ENCODE peak calls at places on chromosomes 12 and 14, in eight cellular contexts. H, A, S, E, V, D, X and I are unnamed samples.
A peak's percentile ranks its signal among the peaks of the same experiment; 100 is the strongest.

GRCh38 chr14:34247605-34248004 is 214.4 kb downstream of the SPTSSA start:
- DNase-seq in A (no peak), E (no peak), X (no peak), D (no peak), S (no peak), V (no peak), H (no peak), I (no peak)

GRCh38 chr14:58828298-58828697 is 190.5 kb downstream of the DACT1 start:
- DNase-seq in V (no peak), D (no peak), E (no peak), H (no peak), S (no peak), X (no peak), A (no peak), I (no peak)

GRCh38 chr12:8527250-8528130 is 13.2 kb downstream of the CLEC4E start:
- DNase-seq in X (no peak), D (no peak), E (no peak), A (no peak), H (no peak), V (no peak), S (no peak), I (no peak)

GRCh38 chr12:65430571-65431306 is 152.3 kb downstream of the MSRB3 start:
- DNase-seq in E (no peak), S (no peak), H (peak; percentile 4), A (no peak), V (peak; percentile 80), X (no peak), D (no peak), I (no peak)

GRCh38 chr14:23008836-23009235 is 1.1 kb downstream of the C14orf93 start:
- DNase-seq in H (no peak), E (no peak), A (no peak), X (no peak), D (no peak), S (no peak), V (no peak), I (no peak)

GRCh38 chr12:11508699-11509098 is 113.3 kb upstream of the PRB2 start:
- DNase-seq in X (no peak), D (no peak), A (no peak), V (no peak), E (no peak), S (no peak), H (no peak), I (no peak)

GRCh38 chr14:72457641-72458040 is 436.3 kb downstream of the DPF3 start:
- DNase-seq in H (peak; percentile 19), S (no peak), D (no peak), V (no peak), A (no peak), E (no peak), X (no peak), I (no peak)

GRCh38 chr14:102817318-102817717 is 40.1 kb downstream of the TRAF3 start:
- DNase-seq in S (no peak), X (no peak), V (no peak), E (no peak), A (no peak), D (no peak), H (no peak), I (no peak)

GRCh38 chr12:89840162-89840922 is 131.7 kb upstream of the ATP2B1 start:
- DNase-seq in E (no peak), S (no peak), X (no peak), A (no peak), D (no peak), V (no peak), H (no peak), I (no peak)

GRCh38 chr12:68200854-68201253 is 24.8 kb downstream of the IL26 start:
- DNase-seq in D (no peak), E (no peak), H (no peak), S (no peak), V (no peak), A (no peak), X (no peak), I (no peak)

GRCh38 chr14:105497671-105498429 is 6.8 kb downstream of the TEDC1 start:
- DNase-seq in A (no peak), X (no peak), E (no peak), D (no peak), V (no peak), S (no peak), H (no peak), I (no peak)

GRCh38 chr12:5745251-5745888 is 199.7 kb downstream of the ANO2 start:
- DNase-seq in H (peak; percentile 51), D (peak; percentile 20), A (peak; percentile 71), V (peak; percentile 93), E (no peak), X (peak; percentile 67), S (peak; percentile 74), I (no peak)

GRCh38 chr12:57896437-57897201 is 44.7 kb upstream of the ATP23 start:
- DNase-seq in S (peak; percentile 87), D (peak; percentile 37), X (no peak), H (peak; percentile 62), E (no peak), V (peak; percentile 75), A (peak; percentile 61), I (no peak)

GRCh38 chr14:50122291-50122690 is 5.9 kb upstream of the VCPKMT start:
- DNase-seq in V (no peak), X (no peak), E (no peak), H (no peak), A (no peak), S (no peak), D (no peak), I (no peak)

GRCh38 chr14:52835122-52835903 is 43.9 kb upstream of the GNPNAT1 start:
- DNase-seq in V (no peak), D (no peak), H (peak; percentile 66), S (no peak), E (no peak), X (no peak), A (no peak), I (no peak)

GRCh38 chr14:33986804-33987203 is 35.9 kb upstream of the EGLN3 start:
- DNase-seq in D (peak; percentile 36), A (no peak), S (no peak), E (no peak), V (peak; percentile 3), X (no peak), H (peak; percentile 56), I (no peak)

GRCh38 chr12:120532701-120533238 is 1.4 kb upstream of the RNF10 start:
- DNase-seq in X (no peak), A (no peak), E (no peak), S (no peak), D (no peak), H (no peak), V (no peak), I (no peak)

GRCh38 chr14:68871392-68871791 is 78.5 kb upstream of the ZFP36L1 start:
- DNase-seq in X (no peak), A (no peak), V (no peak), H (no peak), D (no peak), E (no peak), S (no peak), I (no peak)

GRCh38 chr14:68873379-68873778 is 80.5 kb upstream of the ZFP36L1 start:
- DNase-seq in S (no peak), X (no peak), D (no peak), E (no peak), A (no peak), V (no peak), H (no peak), I (no peak)

GRCh38 chr14:68877993-68878575 is 85.2 kb upstream of the ZFP36L1 start:
- DNase-seq in H (no peak), V (no peak), X (no peak), S (no peak), E (no peak), A (no peak), D (no peak), I (no peak)

GRCh38 chr14:68876976-68877375 is 84.1 kb upstream of the ZFP36L1 start:
- DNase-seq in X (no peak), E (no peak), S (no peak), V (no peak), D (no peak), H (no peak), A (no peak), I (no peak)

GRCh38 chr14:68874746-68875155 is 81.9 kb upstream of the ZFP36L1 start:
- DNase-seq in A (no peak), S (no peak), E (no peak), X (peak; percentile 77), D (no peak), H (no peak), V (no peak), I (no peak)
- H3K27ac ChIP-seq in A (no peak overlapping the region), S (no peak overlapping the region), E (no peak overlapping the region), X (peak overlapping the region; percentile 67), D (peak overlapping the region; percentile 2), H (no peak overlapping the region), V (no peak overlapping the region), I (no peak overlapping the region)

DNA sequence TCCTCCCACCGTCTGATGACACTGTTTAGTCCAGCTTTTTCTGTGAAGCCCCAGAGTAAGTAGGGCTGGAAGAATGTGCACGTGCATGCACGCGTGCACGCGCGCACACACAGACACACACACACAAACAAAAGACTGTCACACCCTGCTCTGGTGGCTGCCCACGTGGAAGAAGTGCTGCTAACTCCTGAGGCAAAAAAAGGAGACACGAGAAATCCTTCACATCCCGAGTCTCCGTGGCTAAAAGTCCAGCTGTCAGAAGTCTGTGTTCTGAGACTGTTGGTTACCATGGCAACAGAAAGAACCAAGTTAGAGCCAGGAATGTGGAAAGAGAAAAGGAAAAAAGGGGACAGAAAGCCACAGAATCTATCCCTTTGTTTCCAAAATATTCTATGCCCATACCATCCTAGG is 1.5 kb upstream of the C12orf71 start:
- DNase-seq in E (no peak), H (no peak), S (peak; percentile 5), A (no peak), V (no peak), X (no peak), D (peak; percentile 26), I (no peak)
- H3K27ac ChIP-seq in E (no peak overlapping the region), H (no peak overlapping the region), S (no peak overlapping the region), A (no peak overlapping the region), V (no peak overlapping the region), X (no peak overlapping the region), D (no peak overlapping the region), I (no peak overlapping the region)

GRCh38 chr12:105341010-105341409 is 10.5 kb downstream of the C12orf75 start:
- DNase-seq in A (no peak), E (no peak), S (no peak), D (no peak), X (no peak), V (no peak), H (no peak), I (no peak)
- H3K27ac ChIP-seq in A (no peak overlapping the region), E (no peak overlapping the region), S (no peak overlapping the region), D (no peak overlapping the region), X (no peak overlapping the region), V (no peak overlapping the region), H (no peak overlapping the region), I (no peak overlapping the region)

GRCh38 chr12:25977047-25977446 is 18.6 kb downstream of the RASSF8 start:
- DNase-seq in X (no peak), H (no peak), E (no peak), A (no peak), D (no peak), S (no peak), V (no peak), I (no peak)

GRCh38 chr12:25975682-25976081 is 17.2 kb downstream of the RASSF8 start:
- DNase-seq in D (no peak), E (no peak), X (no peak), V (no peak), A (no peak), H (no peak), S (no peak), I (no peak)

GRCh38 chr12:25972783-25973182 is 14.3 kb downstream of the RASSF8 start:
- DNase-seq in D (no peak), A (no peak), E (no peak), X (no peak), V (no peak), S (no peak), H (no peak), I (no peak)

GRCh38 chr12:25976289-25976688 is 17.8 kb downstream of the RASSF8 start:
- DNase-seq in D (no peak), H (no peak), X (no peak), S (no peak), A (no peak), V (no peak), E (no peak), I (no peak)

GRCh38 chr12:25975179-25975578 is 16.7 kb downstream of the RASSF8 start:
- DNase-seq in S (no peak), A (no peak), E (no peak), X (no peak), V (no peak), D (no peak), H (no peak), I (no peak)
- H3K27ac ChIP-seq in S (no peak overlapping the region), A (no peak overlapping the region), E (no peak overlapping the region), X (no peak overlapping the region), V (no peak overlapping the region), D (no peak overlapping the region), H (no peak overlapping the region), I (no peak overlapping the region)